ENCODE peak calls at places on chromosome 1, in five cellular contexts. O is occipital lobe, T is GM23338, H is GM04504, K is A549. U is an unnamed sample.

GRCh38 chr1:207172885-207173284 is 68.9 kb downstream of the C4BPA start:
- DNase-seq in H (no peak), T (no peak), K (no peak), O (no peak), U (no peak)

GRCh38 chr1:197660389-197660788 is 114.9 kb downstream of the DENND1B start:
- DNase-seq in O (no peak), H (no peak), K (no peak), T (no peak), U (no peak)

GRCh38 chr1:147204080-147204479 is 21.1 kb downstream of the FMO5 start:
- DNase-seq in O (no peak), K (no peak), T (no peak), H (no peak), U (no peak)

GRCh38 chr1:231241751-231242150 is 739 bp downstream of the GNPAT start:
- DNase-seq in T (peak), H (no peak), K (peak), O (no peak), U (no peak)

GRCh38 chr1:18119289-18119688 is 11.7 kb downstream of the IGSF21 start:
- DNase-seq in T (no peak), H (no peak), K (no peak), O (no peak), U (no peak)

GRCh38 chr1:44881011-44881632 is 38.1 kb upstream of the PTCH2 start:
- DNase-seq in K (no peak), O (peak), H (peak), T (no peak), U (no peak)

GRCh38 chr1:2127181-2128145 is 67.1 kb downstream of the FAAP20 start:
- DNase-seq in T (no peak), H (no peak), O (no peak), K (no peak), U (no peak)

GRCh38 chr1:199112365-199112764 is 473.5 kb downstream of the PTPRC start:
- DNase-seq in T (no peak), O (no peak), H (no peak), K (no peak), U (no peak)

GRCh38 chr1:61606448-61607312 is 118.3 kb downstream of the TM2D1 start:
- DNase-seq in O (peak), H (no peak), T (no peak), K (no peak), U (no peak)

GRCh38 chr1:178867670-178868069 is 3.2 kb downstream of the ANGPTL1 start:
- DNase-seq in K (no peak), O (no peak), T (no peak), H (no peak), U (no peak)

GRCh38 chr1:159869173-159869572 is 6.7 kb upstream of the VSIG8 start:
- DNase-seq in H (no peak), O (no peak), K (no peak), T (no peak), U (no peak)

GRCh38 chr1:117169871-117170596 is 40.7 kb downstream of the VTCN1 start:
- DNase-seq in O (no peak), T (peak), K (no peak), H (no peak), U (no peak)

GRCh38 chr1:169427081-169427611 is at the start of gene CCDC181:
- DNase-seq in H (no peak), O (peak), K (peak), T (peak), U (peak)

GRCh38 chr1:184457500-184457899 is 70.7 kb downstream of the C1orf21 start:
- DNase-seq in O (peak), H (peak), K (no peak), T (no peak), U (no peak)

GRCh38 chr1:62687421-62687902 is 724 bp downstream of the DOCK7 start:
- DNase-seq in K (peak), H (no peak), T (no peak), O (peak), U (peak)

GRCh38 chr1:239308701-239309333 is 77.6 kb upstream of the CHRM3 start:
- DNase-seq in O (no peak), H (no peak), T (peak), K (no peak), U (peak)

GRCh38 chr1:1788646-1789431 is 10.6 kb upstream of the NADK start:
- DNase-seq in H (no peak), K (peak), O (no peak), T (peak), U (peak)